ENCODE peak calls at places on chromosomes 12 and 14, in six cellular contexts. One of them, this sample, is unnamed.
A peak's percentile ranks its signal among the peaks of the same experiment; 100 is the strongest.

GRCh38 chr14:66085224-66085623 is 400.9 kb upstream of the CCDC196 start:
- DNase-seq in HepG2: no peak
- DNase-seq in GM12878: no peak
- DNase-seq in A549: no peak
- DNase-seq in endothelial cell of umbilical vein: no peak
- DNase-seq in K562: no peak
- DNase-seq in this sample: peak; percentile 22

GRCh38 chr12:113262710-113263109 is 41.4 kb downstream of the TPCN1 start:
- DNase-seq in A549: no peak
- DNase-seq in K562: no peak
- DNase-seq in GM12878: no peak
- DNase-seq in HepG2: no peak
- DNase-seq in endothelial cell of umbilical vein: no peak
- DNase-seq in this sample: peak; percentile 44

GRCh38 chr12:9064815-9065606 is 50.7 kb downstream of the A2M start:
- DNase-seq in GM12878: no peak
- DNase-seq in K562: no peak
- DNase-seq in endothelial cell of umbilical vein: peak; percentile 52
- DNase-seq in A549: peak; percentile 60
- DNase-seq in HepG2: peak; percentile 77
- DNase-seq in this sample: no peak

GRCh38 chr12:68538722-68539614 is 71.7 kb upstream of the RAP1B start:
- DNase-seq in HepG2: no peak
- DNase-seq in A549: no peak
- DNase-seq in endothelial cell of umbilical vein: peak; percentile 66
- DNase-seq in GM12878: peak; percentile 59
- DNase-seq in K562: peak; percentile 49
- DNase-seq in this sample: peak; percentile 92

GRCh38 chr12:112850343-112850742 is 56.4 kb upstream of the OAS1 start:
- DNase-seq in K562: no peak
- DNase-seq in GM12878: no peak
- DNase-seq in HepG2: no peak
- DNase-seq in endothelial cell of umbilical vein: no peak
- DNase-seq in A549: no peak
- DNase-seq in this sample: no peak

GRCh38 chr12:49026678-49027480 is 8.3 kb upstream of the PRKAG1 start:
- DNase-seq in endothelial cell of umbilical vein: no peak
- DNase-seq in A549: no peak
- DNase-seq in K562: no peak
- DNase-seq in HepG2: no peak
- DNase-seq in GM12878: no peak
- DNase-seq in this sample: no peak

GRCh38 chr12:98758331-98758730 is 113.2 kb downstream of the APAF1 start:
- DNase-seq in GM12878: no peak
- DNase-seq in endothelial cell of umbilical vein: no peak
- DNase-seq in A549: no peak
- DNase-seq in HepG2: no peak
- DNase-seq in K562: no peak
- DNase-seq in this sample: no peak

GRCh38 chr12:105109465-105110212 is 2.1 kb downstream of the WASHC4 start:
- DNase-seq in K562: peak; percentile 50
- DNase-seq in HepG2: no peak
- DNase-seq in endothelial cell of umbilical vein: peak; percentile 83
- DNase-seq in GM12878: peak; percentile 51
- DNase-seq in A549: no peak
- DNase-seq in this sample: peak; percentile 66

GRCh38 chr14:71203306-71203705 is 296.0 kb downstream of the PCNX1 start:
- DNase-seq in A549: no peak
- DNase-seq in K562: no peak
- DNase-seq in GM12878: no peak
- DNase-seq in endothelial cell of umbilical vein: no peak
- DNase-seq in HepG2: no peak
- DNase-seq in this sample: no peak

GRCh38 chr14:20679907-20680306 is 4.5 kb upstream of the RNASE4 start:
- DNase-seq in A549: peak; percentile 56
- DNase-seq in GM12878: no peak
- DNase-seq in endothelial cell of umbilical vein: peak; percentile 38
- DNase-seq in K562: peak; percentile 52
- DNase-seq in HepG2: peak; percentile 76
- DNase-seq in this sample: peak; percentile 34

GRCh38 chr12:53659011-53659551 is 16.8 kb downstream of the ATP5MC2 start:
- DNase-seq in K562: no peak
- DNase-seq in GM12878: no peak
- DNase-seq in A549: peak; percentile 25
- DNase-seq in HepG2: peak; percentile 96
- DNase-seq in endothelial cell of umbilical vein: peak; percentile 90
- DNase-seq in this sample: no peak

GRCh38 chr12:105864916-105865315 is 273.8 kb downstream of the NUAK1 start:
- DNase-seq in HepG2: no peak
- DNase-seq in K562: no peak
- DNase-seq in A549: no peak
- DNase-seq in endothelial cell of umbilical vein: no peak
- DNase-seq in GM12878: no peak
- DNase-seq in this sample: no peak

GRCh38 chr14:22400590-22401259 is 188.3 kb downstream of the DAD1 start:
- DNase-seq in HepG2: no peak
- DNase-seq in endothelial cell of umbilical vein: peak; percentile 29
- DNase-seq in K562: no peak
- DNase-seq in A549: no peak
- DNase-seq in GM12878: no peak
- DNase-seq in this sample: no peak

GRCh38 chr14:55537782-55538181 is 42.2 kb upstream of the KTN1 start:
- DNase-seq in endothelial cell of umbilical vein: no peak
- DNase-seq in A549: no peak
- DNase-seq in GM12878: no peak
- DNase-seq in HepG2: no peak
- DNase-seq in K562: no peak
- DNase-seq in this sample: no peak

GRCh38 chr14:78403278-78403815 is 233.2 kb downstream of the NRXN3 start:
- DNase-seq in K562: no peak
- DNase-seq in HepG2: no peak
- DNase-seq in GM12878: peak; percentile 83
- DNase-seq in endothelial cell of umbilical vein: no peak
- DNase-seq in A549: no peak
- DNase-seq in this sample: peak; percentile 2

GRCh38 chr14:77314043-77314442 is 6.6 kb downstream of the POMT2 start:
- DNase-seq in endothelial cell of umbilical vein: no peak
- DNase-seq in A549: no peak
- DNase-seq in GM12878: no peak
- DNase-seq in HepG2: no peak
- DNase-seq in K562: no peak
- DNase-seq in this sample: no peak

GRCh38 chr14:19911114-19911513 is 9.3 kb upstream of the OR4K5 start:
- DNase-seq in A549: no peak
- DNase-seq in GM12878: no peak
- DNase-seq in endothelial cell of umbilical vein: no peak
- DNase-seq in HepG2: no peak
- DNase-seq in K562: no peak
- DNase-seq in this sample: no peak

GRCh38 chr12:76778358-76778757 is 14.4 kb downstream of the ZDHHC17 start:
- DNase-seq in HepG2: no peak
- DNase-seq in K562: no peak
- DNase-seq in endothelial cell of umbilical vein: no peak
- DNase-seq in GM12878: no peak
- DNase-seq in A549: no peak
- DNase-seq in this sample: no peak

GRCh38 chr12:113109360-113109759 is 26.2 kb downstream of the RASAL1 start:
- DNase-seq in endothelial cell of umbilical vein: no peak
- DNase-seq in A549: no peak
- DNase-seq in K562: no peak
- DNase-seq in GM12878: no peak
- DNase-seq in HepG2: no peak
- DNase-seq in this sample: no peak

GRCh38 chr12:110927545-110927944 is 7.2 kb upstream of the MYL2 start:
- DNase-seq in HepG2: no peak
- DNase-seq in K562: no peak
- DNase-seq in GM12878: no peak
- DNase-seq in A549: no peak
- DNase-seq in endothelial cell of umbilical vein: no peak
- DNase-seq in this sample: no peak

DNA sequence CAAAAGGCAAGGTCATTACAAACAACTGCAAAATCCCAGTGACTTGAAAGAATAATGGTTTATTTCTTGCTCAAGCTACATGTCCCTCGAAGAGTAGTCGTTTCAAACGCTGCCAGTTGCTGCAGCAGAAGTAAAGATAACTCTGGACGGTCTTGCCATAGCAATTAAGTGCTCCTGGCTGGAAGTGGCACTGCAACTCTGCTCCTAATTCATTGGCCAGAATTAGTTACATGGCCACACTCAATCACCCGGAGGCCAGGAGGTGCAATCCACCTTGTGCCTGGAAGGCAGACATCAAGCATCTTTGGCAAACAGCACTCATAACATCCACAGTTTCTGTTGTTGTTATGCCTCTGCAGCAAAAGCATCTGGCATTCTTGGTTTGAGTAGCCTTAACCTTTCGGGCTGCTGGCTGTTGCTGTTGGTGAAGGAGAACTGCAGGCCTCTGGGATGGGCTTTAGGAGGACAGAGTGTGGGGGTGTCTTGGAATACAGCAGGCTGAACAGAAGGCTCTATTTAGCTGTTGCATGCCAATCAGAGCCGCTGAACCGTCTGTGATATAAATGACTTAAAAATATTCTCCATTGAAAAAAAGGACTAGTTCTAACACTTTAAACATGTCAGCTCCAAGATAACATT is 123.6 kb upstream of the DYRK2 start:
- DNase-seq in K562: no peak
- DNase-seq in endothelial cell of umbilical vein: no peak
- DNase-seq in GM12878: no peak
- DNase-seq in HepG2: no peak
- DNase-seq in A549: no peak
- DNase-seq in this sample: no peak
- TF ChIP-seq MYC in K562: no peak
- TF ChIP-seq MYC in endothelial cell of umbilical vein: no peak
- TF ChIP-seq MYC in GM12878: no peak
- TF ChIP-seq MYC in HepG2: no peak
- TF ChIP-seq MYC in A549: no peak
- TF ChIP-seq MYC in this sample: no peak

GRCh38 chr14:106051790-106052189 is 525.4 kb downstream of the TMEM121 start:
- DNase-seq in endothelial cell of umbilical vein: no peak
- DNase-seq in HepG2: no peak
- DNase-seq in A549: no peak
- DNase-seq in K562: no peak
- DNase-seq in GM12878: no peak
- DNase-seq in this sample: no peak
- TF ChIP-seq MYC in endothelial cell of umbilical vein: no peak
- TF ChIP-seq MYC in HepG2: no peak
- TF ChIP-seq MYC in A549: no peak
- TF ChIP-seq MYC in K562: no peak
- TF ChIP-seq MYC in GM12878: no peak
- TF ChIP-seq MYC in this sample: no peak

DNA sequence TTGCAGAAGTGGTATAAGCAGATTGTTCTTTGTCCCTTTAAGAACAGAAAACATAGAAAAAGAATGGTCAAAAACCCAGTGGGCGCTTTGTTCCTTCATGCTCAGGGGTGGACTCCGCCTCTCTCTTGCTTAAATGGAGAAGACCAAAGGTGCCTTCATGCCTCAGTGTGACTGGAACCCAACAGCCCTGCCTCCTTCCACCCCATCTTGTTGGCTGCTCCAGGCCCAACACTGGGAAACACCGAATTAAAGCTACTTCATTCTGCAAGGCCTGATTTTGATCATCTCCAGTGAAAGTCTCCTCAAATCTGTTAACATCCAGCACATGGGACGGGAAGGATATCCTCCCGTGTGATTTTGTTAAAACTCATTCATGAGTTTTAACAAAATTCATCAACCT is 103.7 kb downstream of the BCL11B start:
- DNase-seq in A549: no peak
- DNase-seq in GM12878: no peak
- DNase-seq in endothelial cell of umbilical vein: no peak
- DNase-seq in HepG2: no peak
- DNase-seq in K562: no peak
- DNase-seq in this sample: no peak
- TF ChIP-seq MYC in A549: no peak
- TF ChIP-seq MYC in GM12878: no peak
- TF ChIP-seq MYC in endothelial cell of umbilical vein: no peak
- TF ChIP-seq MYC in HepG2: no peak
- TF ChIP-seq MYC in K562: no peak
- TF ChIP-seq MYC in this sample: no peak

DNA sequence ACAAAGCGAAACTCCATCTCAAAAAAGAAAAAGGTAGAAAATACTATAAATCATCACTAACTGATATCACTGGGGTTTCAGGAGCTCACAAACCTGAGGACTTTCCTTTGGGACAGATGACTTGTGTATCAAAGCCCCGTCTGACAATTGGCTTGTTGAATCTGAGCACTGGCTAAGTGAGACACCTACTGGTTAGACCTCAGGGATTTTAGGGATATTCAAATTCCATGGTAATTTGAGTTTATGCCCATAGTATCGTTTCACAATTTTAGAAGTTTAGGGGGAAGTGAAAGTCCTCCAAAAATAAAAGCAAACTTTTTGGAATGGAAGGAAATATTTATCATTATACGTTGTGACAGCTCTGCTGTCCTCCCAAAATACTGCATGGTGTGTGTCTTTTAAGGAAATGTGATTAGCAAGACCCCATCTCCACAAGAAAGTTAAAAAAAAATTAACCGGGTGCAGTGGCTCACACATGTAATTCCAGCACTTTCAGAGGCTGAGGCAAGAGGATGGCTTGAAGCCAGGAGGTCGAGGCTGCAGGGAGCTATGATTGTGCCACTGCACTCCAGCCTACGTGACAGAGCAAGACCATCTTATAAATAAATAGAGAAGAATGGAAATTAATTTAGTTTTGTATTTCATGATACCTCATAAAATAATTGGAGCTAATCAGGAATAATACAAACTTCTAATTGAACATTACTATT is 49.2 kb downstream of the FBXL14 start:
- DNase-seq in HepG2: peak; percentile 7
- DNase-seq in GM12878: no peak
- DNase-seq in endothelial cell of umbilical vein: peak; percentile 32
- DNase-seq in A549: no peak
- DNase-seq in K562: no peak
- DNase-seq in this sample: peak; percentile 60
- TF ChIP-seq MYC in HepG2: no peak
- TF ChIP-seq MYC in GM12878: no peak
- TF ChIP-seq MYC in endothelial cell of umbilical vein: no peak
- TF ChIP-seq MYC in A549: no peak
- TF ChIP-seq MYC in K562: no peak
- TF ChIP-seq MYC in this sample: no peak

GRCh38 chr14:61681413-61681812 is 13.9 kb upstream of the HIF1A start:
- DNase-seq in K562: no peak
- DNase-seq in HepG2: no peak
- DNase-seq in A549: no peak
- DNase-seq in GM12878: no peak
- DNase-seq in endothelial cell of umbilical vein: no peak
- DNase-seq in this sample: no peak

GRCh38 chr14:61673305-61673704 is 22.0 kb upstream of the HIF1A start:
- DNase-seq in GM12878: no peak
- DNase-seq in HepG2: no peak
- DNase-seq in K562: no peak
- DNase-seq in A549: no peak
- DNase-seq in endothelial cell of umbilical vein: peak; percentile 58
- DNase-seq in this sample: no peak

GRCh38 chr14:61678966-61679365 is 16.3 kb upstream of the HIF1A start:
- DNase-seq in A549: no peak
- DNase-seq in endothelial cell of umbilical vein: no peak
- DNase-seq in HepG2: no peak
- DNase-seq in GM12878: no peak
- DNase-seq in K562: no peak
- DNase-seq in this sample: no peak

GRCh38 chr14:61675291-61675690 is 20.0 kb upstream of the HIF1A start:
- DNase-seq in A549: no peak
- DNase-seq in endothelial cell of umbilical vein: no peak
- DNase-seq in GM12878: no peak
- DNase-seq in HepG2: no peak
- DNase-seq in K562: no peak
- DNase-seq in this sample: no peak

GRCh38 chr14:61677469-61677868 is 17.8 kb upstream of the HIF1A start:
- DNase-seq in GM12878: no peak
- DNase-seq in endothelial cell of umbilical vein: no peak
- DNase-seq in HepG2: no peak
- DNase-seq in A549: no peak
- DNase-seq in K562: no peak
- DNase-seq in this sample: no peak
- TF ChIP-seq MYC in GM12878: no peak
- TF ChIP-seq MYC in endothelial cell of umbilical vein: no peak
- TF ChIP-seq MYC in HepG2: no peak
- TF ChIP-seq MYC in A549: no peak
- TF ChIP-seq MYC in K562: no peak
- TF ChIP-seq MYC in this sample: no peak

This sample was measured in NB4.